ENCODE peak calls at places on chromosomes 13 and 19, in six cellular contexts. R is iris pigment epithelial cell; X is naive thymus-derived CD4-positive, alpha-beta T cell; M is activated CD8-positive, alpha-beta memory T cell treated with anti-CD3 and anti-CD28 coated beads for 48 hours; C is activated gamma-delta T cell treated with anti-CD3 and anti-CD28 coated beads, Interleukin-2, amount 50 U/mL, for 16 hours; F is ecto neural progenitor cell. S is an unnamed sample.

GRCh38 chr13:40146586-40147240 is 491.3 kb downstream of the COG6 start:
- DNase-seq in R (no peak), X (peak; percentile 13), M (no peak), C (no peak), F (no peak), S (no peak)

GRCh38 chr19:2507109-2507508 is 31.2 kb downstream of the GADD45B start:
- DNase-seq in R (peak; percentile 94), X (peak; percentile 54), M (no peak), C (no peak), F (no peak), S (peak; percentile 48)

GRCh38 chr13:81446441-81446840 is 1105.5 kb upstream of the SPRY2 start:
- DNase-seq in R (no peak), X (no peak), M (no peak), C (no peak), F (no peak), S (no peak)

GRCh38 chr19:4879041-4879440 is 11.6 kb upstream of the PLIN3 start:
- DNase-seq in R (no peak), X (no peak), M (no peak), C (no peak), F (no peak), S (no peak)

GRCh38 chr13:75308222-75308621 is 173.7 kb downstream of the TBC1D4 start:
- DNase-seq in R (no peak), X (no peak), M (no peak), C (no peak), F (no peak), S (peak; percentile 2)

GRCh38 chr19:12867120-12868099 is 13.8 kb downstream of the DNASE2 start:
- DNase-seq in R (peak; percentile 55), X (peak; percentile 72), M (no peak), C (no peak), F (peak; percentile 92), S (peak; percentile 43)

GRCh38 chr19:6464070-6464873 is at the start of gene CRB3:
- DNase-seq in R (no peak), X (peak; percentile 57), M (no peak), C (no peak), F (peak; percentile 64), S (no peak)

GRCh38 chr19:2050991-2051770 is at the start of gene MKNK2:
- DNase-seq in R (peak; percentile 73), X (peak; percentile 96), M (peak; percentile 91), C (peak; percentile 93), F (peak; percentile 99), S (peak; percentile 67)

GRCh38 chr19:36120092-36120983 is 5.1 kb downstream of the TBCB start:
- DNase-seq in R (no peak), X (no peak), M (no peak), C (no peak), F (no peak), S (no peak)

GRCh38 chr13:36685912-36686311 is 12.1 kb downstream of the SERTM1 start:
- DNase-seq in R (peak; percentile 49), X (no peak), M (no peak), C (no peak), F (no peak), S (no peak)

GRCh38 chr19:2154587-2155075 is 3.3 kb upstream of the AP3D1 start:
- DNase-seq in R (no peak), X (no peak), M (no peak), C (no peak), F (no peak), S (peak; percentile 45)

GRCh38 chr19:46731584-46731983 is 14.3 kb upstream of the FKRP start:
- DNase-seq in R (peak; percentile 71), X (no peak), M (no peak), C (no peak), F (no peak), S (no peak)

GRCh38 chr19:11481777-11482383 is 1.0 kb upstream of the ELAVL3 start:
- DNase-seq in R (peak; percentile 93), X (peak; percentile 48), M (peak; percentile 64), C (peak; percentile 51), F (peak; percentile 89), S (peak; percentile 80)

GRCh38 chr19:42528354-42529247 is at the start of gene CEACAM1:
- DNase-seq in R (peak; percentile 43), X (peak; percentile 53), M (no peak), C (no peak), F (no peak), S (no peak)

GRCh38 chr19:38263696-38264485 is 482 bp upstream of the SPINT2 start:
- DNase-seq in R (peak; percentile 23), X (peak; percentile 81), M (peak; percentile 46), C (peak; percentile 40), F (peak; percentile 87), S (no peak)

GRCh38 chr19:16262618-16263017 is 62.0 kb upstream of the KLF2 start:
- DNase-seq in R (peak; percentile 19), X (no peak), M (no peak), C (no peak), F (no peak), S (no peak)

GRCh38 chr19:50778906-50779430 is 8.7 kb downstream of the GPR32 start:
- DNase-seq in R (no peak), X (no peak), M (no peak), C (no peak), F (no peak), S (no peak)

GRCh38 chr13:25973085-25973484 is 78.7 kb downstream of the SHISA2 start:
- DNase-seq in R (no peak), X (no peak), M (no peak), C (no peak), F (no peak), S (no peak)

GRCh38 chr19:1220452-1221037 is 15.0 kb downstream of the STK11 start:
- DNase-seq in R (no peak), X (no peak), M (no peak), C (no peak), F (no peak), S (no peak)

GRCh38 chr19:45115809-45116615 is 23.0 kb downstream of the PPP1R37 start:
- DNase-seq in R (no peak), X (no peak), M (no peak), C (no peak), F (no peak), S (no peak)

GRCh38 chr13:99393791-99394735 is 86.9 kb upstream of the GPR183 start:
- DNase-seq in R (no peak), X (no peak), M (no peak), C (no peak), F (no peak), S (no peak)

GRCh38 chr13:73754727-73755292 is 379.4 kb downstream of the KLF12 start:
- DNase-seq in R (peak; percentile 68), X (peak; percentile 62), M (no peak), C (peak; percentile 13), F (no peak), S (peak; percentile 73)

GRCh38 chr13:48797127-48797526 is 143.4 kb downstream of the CYSLTR2 start:
- DNase-seq in R (no peak), X (no peak), M (no peak), C (no peak), F (no peak), S (no peak)

GRCh38 chr13:61685683-61686013 is 270.0 kb upstream of the PCDH20 start:
- DNase-seq in R (no peak), X (no peak), M (no peak), C (no peak), F (no peak), S (no peak)

GRCh38 chr13:73657821-73658540 is 476.2 kb downstream of the KLF12 start:
- DNase-seq in R (peak; percentile 17), X (no peak), M (no peak), C (no peak), F (no peak), S (peak; percentile 54)

GRCh38 chr13:113074876-113075275 is 30.7 kb upstream of the F7 start:
- DNase-seq in R (no peak), X (no peak), M (no peak), C (no peak), F (no peak), S (no peak)

GRCh38 chr13:33487575-33488243 is 202.2 kb upstream of the STARD13 start:
- DNase-seq in R (peak; percentile 64), X (no peak), M (no peak), C (no peak), F (no peak), S (peak; percentile 65)

GRCh38 chr19:46271488-46272197 is 25.2 kb upstream of the HIF3A start:
- DNase-seq in R (peak; percentile 96), X (no peak), M (no peak), C (no peak), F (no peak), S (no peak)

GRCh38 chr13:20714563-20715339 is 11.3 kb downstream of the IL17D start:
- DNase-seq in R (no peak), X (no peak), M (no peak), C (no peak), F (no peak), S (peak; percentile 94)

S was measured in fibroblast of lung.